ENCODE peak calls at places on chromosome 21, in seven cellular contexts. E is AG08395; T is activated CD4-positive, alpha-beta T cell treated with anti-CD3 and anti-CD28 coated beads, Interleukin-2, amount 50 U/mL, for 48 hours; A is CD8-positive, alpha-beta memory T cell; J is upper lobe of right lung; N is Calu3; P is T-helper 2 cell. K is an unnamed sample.
A peak's percentile ranks its signal among the peaks of the same experiment; 100 is the strongest.

GRCh38 chr21:25983745-25984144 is 186.8 kb downstream of the APP start:
- DNase-seq in E (no peak), T (no peak), A (no peak), J (no peak), N (no peak), P (no peak), K (peak; percentile 30)

GRCh38 chr21:20802631-20803260 is 195.5 kb upstream of the NCAM2 start:
- DNase-seq in E (no peak), T (no peak), A (no peak), J (no peak), N (no peak), P (no peak), K (no peak)

GRCh38 chr21:27495836-27496235 is 528.9 kb upstream of the ADAMTS5 start:
- DNase-seq in E (no peak), T (no peak), A (no peak), J (no peak), N (no peak), P (no peak), K (no peak)

GRCh38 chr21:18908641-18909040 is 505.1 kb upstream of the TMPRSS15 start:
- DNase-seq in E (no peak), T (no peak), A (no peak), J (no peak), N (no peak), P (no peak), K (no peak)

GRCh38 chr21:43819511-43820405 is 30.4 kb downstream of the RRP1 start:
- DNase-seq in E (no peak), T (no peak), A (peak; percentile 24), J (no peak), N (no peak), P (no peak), K (no peak)

GRCh38 chr21:25583370-25584133 is 23.7 kb downstream of the MRPL39 start:
- DNase-seq in E (no peak), T (no peak), A (no peak), J (no peak), N (no peak), P (no peak), K (no peak)

GRCh38 chr21:46111857-46112730 is 14.2 kb downstream of the COL6A2 start:
- DNase-seq in E (no peak), T (no peak), A (peak; percentile 39), J (peak; percentile 62), N (no peak), P (no peak), K (no peak)

GRCh38 chr21:41665766-41666595 is 100.9 kb downstream of the RIPK4 start:
- DNase-seq in E (no peak), T (no peak), A (no peak), J (peak; percentile 60), N (no peak), P (no peak), K (no peak)

GRCh38 chr21:25369524-25370300 is 237.6 kb downstream of the MRPL39 start:
- DNase-seq in E (peak; percentile 54), T (no peak), A (no peak), J (no peak), N (no peak), P (no peak), K (no peak)

GRCh38 chr21:16821588-16821987 is 691.3 kb upstream of the CXADR start:
- DNase-seq in E (peak; percentile 18), T (no peak), A (no peak), J (no peak), N (no peak), P (no peak), K (no peak)

GRCh38 chr21:36113647-36114428 is 21.0 kb upstream of the CBR3 start:
- DNase-seq in E (no peak), T (peak; percentile 60), A (no peak), J (peak; percentile 94), N (peak; percentile 58), P (peak; percentile 91), K (peak; percentile 55)

GRCh38 chr21:44800971-44801467 is 601 bp downstream of the UBE2G2 start:
- DNase-seq in E (peak; percentile 41), T (no peak), A (no peak), J (no peak), N (no peak), P (peak; percentile 60), K (peak; percentile 37)

GRCh38 chr21:41576010-41576615 is 68.2 kb upstream of the TMPRSS2 start:
- DNase-seq in E (no peak), T (no peak), A (no peak), J (no peak), N (no peak), P (no peak), K (no peak)

GRCh38 chr21:45286671-45287437 is 841 bp downstream of the POFUT2 start:
- DNase-seq in E (no peak), T (no peak), A (peak; percentile 43), J (peak; percentile 65), N (no peak), P (no peak), K (no peak)

GRCh38 chr21:36725793-36726386 is 27.0 kb downstream of the SIM2 start:
- DNase-seq in E (no peak), T (no peak), A (no peak), J (peak; percentile 46), N (no peak), P (no peak), K (no peak)

GRCh38 chr21:36848875-36849274 is 117.6 kb downstream of the HLCS start:
- DNase-seq in E (no peak), T (no peak), A (no peak), J (no peak), N (no peak), P (no peak), K (no peak)

GRCh38 chr21:43280949-43281633 is 112.3 kb downstream of the CRYAA start:
- DNase-seq in E (no peak), T (no peak), A (peak; percentile 18), J (peak; percentile 27), N (no peak), P (no peak), K (no peak)

GRCh38 chr21:33266050-33266783 is at the start of gene IL10RB:
- DNase-seq in E (peak; percentile 91), T (peak; percentile 77), A (peak; percentile 77), J (peak; percentile 91), N (peak; percentile 67), P (peak; percentile 82), K (peak; percentile 36)

GRCh38 chr21:44625756-44626155 is 1.1 kb upstream of the KRTAP10-9 start:
- DNase-seq in E (no peak), T (no peak), A (no peak), J (no peak), N (no peak), P (no peak), K (no peak)

GRCh38 chr21:37047079-37047478 is 25.8 kb downstream of the PIGP start:
- DNase-seq in E (no peak), T (no peak), A (no peak), J (no peak), N (peak; percentile 36), P (no peak), K (no peak)

GRCh38 chr21:24259241-24259640 is 1348.0 kb downstream of the MRPL39 start:
- DNase-seq in E (no peak), T (no peak), A (no peak), J (no peak), N (no peak), P (no peak), K (no peak)

GRCh38 chr21:45269861-45270260 is 17.8 kb downstream of the POFUT2 start:
- DNase-seq in E (no peak), T (no peak), A (no peak), J (no peak), N (no peak), P (no peak), K (no peak)

GRCh38 chr21:25383545-25383944 is 223.7 kb downstream of the MRPL39 start:
- DNase-seq in E (no peak), T (no peak), A (no peak), J (no peak), N (no peak), P (peak; percentile 32), K (no peak)

GRCh38 chr21:37032877-37033471 is 26.5 kb downstream of the RIPPLY3 start:
- DNase-seq in E (peak; percentile 67), T (no peak), A (no peak), J (no peak), N (peak; percentile 2), P (no peak), K (peak; percentile 80)

GRCh38 chr21:45135122-45135521 is 60.7 kb downstream of the ADARB1 start:
- DNase-seq in E (no peak), T (no peak), A (no peak), J (no peak), N (no peak), P (no peak), K (no peak)